ENCODE peak calls at places on chromosomes 3 and 15, in five cellular contexts. G, M, B, Y and Z are unnamed samples.

GRCh38 chr15:81914734-81915234 is 131.0 kb downstream of the MEX3B start:
- DNase-seq in B (no peak), G (no peak), Y (no peak), M (no peak), Z (no peak)

GRCh38 chr15:79459666-79460065 is 27.5 kb downstream of the MINAR1 start:
- DNase-seq in B (no peak), M (no peak), Y (no peak), G (no peak), Z (no peak)

GRCh38 chr15:55775316-55775715 is 32.4 kb upstream of the PRTG start:
- DNase-seq in B (no peak), M (peak), Y (no peak), G (peak), Z (no peak)

GRCh38 chr3:101377796-101378195 is 57.4 kb upstream of the IMPG2 start:
- DNase-seq in Y (no peak), M (no peak), B (no peak), G (no peak), Z (no peak)

GRCh38 chr3:47578691-47579632 is at the start of gene CSPG5:
- DNase-seq in B (peak), M (no peak), G (peak), Y (no peak), Z (peak)

GRCh38 chr15:75727851-75728715 is 15.4 kb upstream of the CSPG4 start:
- DNase-seq in B (peak), G (no peak), M (no peak), Y (peak), Z (peak)

GRCh38 chr3:152943645-152944044 is 108.7 kb downstream of the P2RY1 start:
- DNase-seq in Y (no peak), M (no peak), G (no peak), B (no peak), Z (no peak)

GRCh38 chr3:58251653-58252052 is 14.1 kb downstream of the ABHD6 start:
- DNase-seq in B (no peak), Y (peak), M (no peak), G (no peak), Z (no peak)

GRCh38 chr15:30649952-30650929 is 24.3 kb downstream of the ARHGAP11B start:
- DNase-seq in B (peak), G (no peak), Y (peak), M (no peak), Z (no peak)

GRCh38 chr3:149790265-149790664 is 2.1 kb downstream of the ANKUB1 start:
- DNase-seq in G (no peak), B (no peak), Y (peak), M (no peak), Z (no peak)

GRCh38 chr3:134641671-134642300 is 9.0 kb downstream of the KY start:
- DNase-seq in G (peak), Y (no peak), B (no peak), M (peak), Z (no peak)

GRCh38 chr3:100697723-100698285 is 11.5 kb upstream of the TFG start:
- DNase-seq in G (no peak), M (no peak), B (no peak), Y (no peak), Z (no peak)

GRCh38 chr15:98294126-98294525 is 333.6 kb downstream of the ARRDC4 start:
- DNase-seq in B (no peak), M (no peak), Y (no peak), G (no peak), Z (no peak)

GRCh38 chr3:195187609-195188529 is 83.1 kb downstream of the XXYLT1 start:
- DNase-seq in Y (peak), M (no peak), B (no peak), G (no peak), Z (no peak)

GRCh38 chr3:135017494-135017893 is 222.4 kb downstream of the EPHB1 start:
- DNase-seq in G (no peak), B (no peak), M (no peak), Y (no peak), Z (no peak)

GRCh38 chr3:38545396-38545949 is 49.3 kb downstream of the EXOG start:
- DNase-seq in M (no peak), B (no peak), G (peak), Y (no peak), Z (no peak)